ENCODE peak calls at places on chromosomes 11 and 22, in four cellular contexts. H is lower lobe of right lung, I is tibial nerve, E is adipocyte. Z is an unnamed sample.

GRCh38 chr11:125941606-125942275 is 4.1 kb upstream of the VSIG10L2 start:
- DNase-seq in H (peak), I (no peak), E (peak), Z (no peak)

GRCh38 chr11:1750481-1750839 is at the start of gene IFITM10:
- DNase-seq in H (no peak), I (no peak), E (no peak), Z (no peak)

GRCh38 chr11:66016793-66017177 is 5.0 kb downstream of the CST6 start:
- DNase-seq in H (no peak), I (no peak), E (no peak), Z (no peak)

GRCh38 chr11:131809203-131809948 is 439.0 kb downstream of the NTM start:
- DNase-seq in H (no peak), I (no peak), E (no peak), Z (no peak)

GRCh38 chr11:102111011-102111786 is 952 bp downstream of the YAP1 start:
- DNase-seq in H (peak), I (peak), E (peak), Z (no peak)

GRCh38 chr22:41517172-41518047 is 26.9 kb downstream of the POLR3H start:
- DNase-seq in H (no peak), I (peak), E (peak), Z (peak)

GRCh38 chr22:19648419-19648929 is 65.8 kb upstream of the SEPTIN5 start:
- DNase-seq in H (no peak), I (no peak), E (peak), Z (no peak)

GRCh38 chr11:63873381-63873780 is 34.5 kb downstream of the MARK2 start:
- DNase-seq in H (no peak), I (no peak), E (no peak), Z (peak)

GRCh38 chr11:70647188-70648166 is 249.1 kb downstream of the CTTN start:
- DNase-seq in H (no peak), I (no peak), E (no peak), Z (no peak)

GRCh38 chr11:70202898-70203748 is at the start of gene FADD:
- DNase-seq in H (peak), I (peak), E (peak), Z (peak)

GRCh38 chr22:46193898-46194310 is 43.6 kb downstream of the PPARA start:
- DNase-seq in H (no peak), I (no peak), E (peak), Z (no peak)

GRCh38 chr11:57745206-57745605 is 3.9 kb downstream of the SELENOH start:
- DNase-seq in H (no peak), I (no peak), E (no peak), Z (no peak)

GRCh38 chr11:133137270-133137669 is 395.0 kb downstream of the OPCML start:
- DNase-seq in H (no peak), I (no peak), E (no peak), Z (no peak)

GRCh38 chr11:116136987-116137674 is 632.9 kb upstream of the CADM1 start:
- DNase-seq in H (no peak), I (no peak), E (no peak), Z (no peak)

GRCh38 chr11:64123102-64123434 is 42.8 kb downstream of the MACROD1 start:
- DNase-seq in H (peak), I (no peak), E (no peak), Z (no peak)

GRCh38 chr11:32852142-32852541 is 22.4 kb downstream of the PRRG4 start:
- DNase-seq in H (no peak), I (no peak), E (peak), Z (no peak)

GRCh38 chr11:124535552-124536232 is 7.8 kb downstream of the OR8B12 start:
- DNase-seq in H (no peak), I (no peak), E (no peak), Z (peak)

GRCh38 chr11:86742436-86742805 is 57.9 kb upstream of the PRSS23 start:
- DNase-seq in H (no peak), I (no peak), E (no peak), Z (no peak)

GRCh38 chr22:44665115-44665514 is 36.9 kb upstream of the PRR5 start:
- DNase-seq in H (peak), I (no peak), E (no peak), Z (peak)

GRCh38 chr11:27875480-27876208 is 175.4 kb upstream of the BDNF start:
- DNase-seq in H (no peak), I (no peak), E (no peak), Z (no peak)

GRCh38 chr22:42296381-42296853 is 26.0 kb upstream of the TCF20 start:
- DNase-seq in H (no peak), I (no peak), E (no peak), Z (no peak)

GRCh38 chr22:30195245-30196140 is 51.1 kb downstream of the LIF start:
- DNase-seq in H (no peak), I (no peak), E (no peak), Z (no peak)

GRCh38 chr11:76704171-76704948 is 33.8 kb upstream of the LRRC32 start:
- DNase-seq in H (no peak), I (no peak), E (no peak), Z (no peak)

GRCh38 chr11:128497057-128497957 is 90.1 kb downstream of the ETS1 start:
- DNase-seq in H (no peak), I (no peak), E (peak), Z (no peak)

GRCh38 chr22:21641417-21641794 is 696 bp upstream of the SDF2L1 start:
- DNase-seq in H (peak), I (no peak), E (peak), Z (no peak)

GRCh38 chr22:25483931-25484330 is 80.5 kb upstream of the GRK3 start:
- DNase-seq in H (no peak), I (no peak), E (no peak), Z (no peak)

GRCh38 chr11:76086713-76087635 is 119.3 kb downstream of the WNT11 start:
- DNase-seq in H (no peak), I (no peak), E (peak), Z (no peak)

GRCh38 chr22:38739300-38740055 is 16.3 kb downstream of the SUN2 start:
- DNase-seq in H (no peak), I (no peak), E (no peak), Z (no peak)

GRCh38 chr22:11627798-11628650 is 3900.0 kb upstream of the OR11H1 start:
- DNase-seq in H (no peak), I (no peak), E (no peak), Z (no peak)

GRCh38 chr11:134781335-134781970 is 369.4 kb upstream of the B3GAT1 start:
- DNase-seq in H (no peak), I (no peak), E (no peak), Z (no peak)

GRCh38 chr11:61335355-61335710 is 2.3 kb downstream of the TKFC start:
- DNase-seq in H (no peak), I (no peak), E (no peak), Z (no peak)

DNA sequence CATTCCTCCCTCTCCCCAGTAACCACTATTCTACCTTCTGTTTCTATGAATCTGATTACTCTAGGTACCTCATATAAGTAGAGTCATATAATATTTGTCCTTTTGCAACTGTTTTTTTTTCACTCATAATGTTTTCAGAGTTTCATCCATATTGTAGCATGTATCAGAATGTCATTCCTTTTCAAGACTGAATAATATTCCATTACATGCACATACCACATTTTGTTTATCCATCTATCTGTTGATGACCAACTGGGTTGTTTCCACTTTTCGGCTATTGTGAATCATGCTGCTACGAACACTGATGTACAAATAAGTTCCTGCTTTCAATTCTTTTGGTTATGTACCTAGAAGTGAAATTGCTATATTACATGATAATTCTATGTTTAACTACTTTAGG is 40.7 kb downstream of the MRE11 start:
- DNase-seq in H (no peak), I (no peak), E (no peak), Z (no peak)
- H3K4me3 ChIP-seq in H (no peak), I (no peak), E (no peak), Z (no peak)

DNA sequence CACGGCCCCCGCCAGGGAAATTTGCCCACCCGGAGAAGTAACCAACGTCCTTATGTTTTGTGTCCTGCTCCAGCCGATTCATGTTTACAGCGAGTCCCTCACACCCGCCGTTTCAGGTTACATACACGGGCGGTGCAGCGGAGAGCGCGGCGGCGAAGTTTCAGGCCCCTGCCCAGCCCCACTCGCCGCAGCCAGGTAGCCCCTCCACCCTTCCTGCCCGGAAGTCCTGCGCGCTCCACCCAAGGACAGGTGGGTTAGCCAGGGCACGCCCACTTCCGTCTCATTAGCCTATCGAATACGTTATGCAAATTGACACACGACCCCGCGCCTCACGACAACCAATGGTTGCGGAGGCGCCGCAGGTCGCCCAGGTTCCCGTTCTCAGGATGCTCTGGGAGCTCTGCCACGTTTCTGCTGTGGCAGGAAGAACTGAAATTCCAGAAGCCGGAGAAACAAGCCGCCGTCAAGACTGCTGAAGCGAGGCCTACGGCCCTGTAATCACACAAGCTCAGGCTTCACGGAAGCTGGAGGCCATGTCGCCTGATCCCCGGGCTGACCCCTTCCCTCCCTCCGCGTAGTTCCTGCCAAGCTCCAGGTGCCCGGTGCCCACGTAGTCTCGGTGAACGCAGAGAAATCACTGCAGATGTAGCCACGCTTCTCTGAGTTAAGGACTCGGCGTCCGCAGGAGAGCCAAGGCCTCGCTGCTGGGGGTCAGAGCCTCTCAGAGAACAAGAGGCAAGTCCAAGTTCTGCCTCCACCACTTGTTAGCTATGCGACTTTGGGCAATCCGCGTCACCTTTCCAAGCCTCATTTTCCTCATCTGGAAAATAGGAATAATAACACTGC is 22.4 kb upstream of the MYH9 start:
- DNase-seq in H (peak), I (no peak), E (no peak), Z (no peak)
- H3K4me3 ChIP-seq in H (peak), I (no peak), E (peak), Z (no peak)

DNA sequence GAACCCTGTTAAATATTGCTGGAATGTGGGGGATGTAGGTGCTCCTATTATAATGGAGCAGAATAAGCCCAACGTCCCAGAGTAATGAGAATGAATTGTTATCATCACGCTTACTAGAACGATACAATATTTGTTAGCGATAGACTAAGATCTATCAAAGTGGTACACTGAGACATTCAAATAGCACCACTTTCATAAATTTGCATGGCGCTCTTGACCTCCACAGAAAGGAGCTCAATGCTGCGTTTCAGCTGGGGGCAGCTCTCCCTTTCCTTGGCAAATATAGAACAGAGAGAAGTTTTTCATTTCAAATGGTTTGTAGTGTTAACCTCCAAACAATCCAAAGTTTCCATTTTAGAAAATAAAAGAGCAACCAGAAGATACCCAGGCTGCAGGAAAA is 38.2 kb upstream of the BLID start:
- DNase-seq in H (no peak), I (no peak), E (no peak), Z (no peak)
- H3K4me3 ChIP-seq in H (no peak), I (no peak), E (peak), Z (no peak)

DNA sequence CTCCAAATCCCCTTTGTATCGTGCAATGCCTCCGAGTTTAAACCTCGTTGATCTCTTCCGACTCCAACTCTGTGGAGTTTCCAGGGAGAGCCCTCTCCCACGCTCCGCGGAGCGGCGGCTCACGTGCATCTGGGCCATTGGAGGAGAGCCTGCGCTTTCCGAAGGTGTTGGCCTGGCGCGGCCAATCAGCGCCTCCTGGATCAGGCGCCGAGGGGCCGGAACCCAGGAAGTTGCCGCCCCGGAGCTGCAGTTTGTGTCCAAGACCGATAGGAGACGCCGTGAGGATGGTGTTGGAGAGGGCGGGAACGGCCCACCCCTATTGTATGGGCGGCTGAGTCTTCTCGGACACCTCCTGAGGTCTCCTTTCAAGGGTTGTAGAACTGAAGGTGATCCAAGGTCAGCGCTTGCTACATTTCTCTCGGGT is 1.6 kb downstream of the ADAMTS15 start:
- DNase-seq in H (peak), I (peak), E (peak), Z (no peak)
- H3K4me3 ChIP-seq in H (peak), I (peak), E (peak), Z (no peak)

GRCh38 chr22:50058338-50059184 is 463 bp upstream of the TTLL8 start:
- DNase-seq in H (no peak), I (no peak), E (no peak), Z (no peak)
- H3K4me3 ChIP-seq in H (peak), I (no peak), E (no peak), Z (no peak)

Z was measured in HL-60.